ENCODE peak calls at places on chromosomes 5 and 9, in seven cellular contexts. Q, L, F, O, Y, D and J are unnamed samples.

GRCh38 chr5:57841671-57842375 is 359.2 kb upstream of the ACTBL2 start:
- DNase-seq in L (no peak), O (peak; percentile 99), D (peak; percentile 95), Q (peak; percentile 97), Y (peak; percentile 69), F (peak; percentile 13), J (no peak)

GRCh38 chr9:93612052-93612795 is 35.8 kb downstream of the PHF2 start:
- DNase-seq in L (no peak), D (no peak), Y (no peak), O (no peak), F (no peak), Q (no peak), J (no peak)

GRCh38 chr5:149860801-149861322 is 83.7 kb downstream of the PDE6A start:
- DNase-seq in Y (no peak), D (peak; percentile 37), F (no peak), L (no peak), O (peak; percentile 44), Q (peak; percentile 58), J (no peak)

GRCh38 chr5:135565691-135566421 is 12.9 kb downstream of the CXCL14 start:
- DNase-seq in O (peak; percentile 32), Q (peak; percentile 66), F (peak; percentile 81), L (peak; percentile 76), D (peak; percentile 45), Y (peak; percentile 19), J (peak; percentile 80)

GRCh38 chr5:160312139-160312959 is at the start of gene CCNJL:
- DNase-seq in L (peak; percentile 84), Y (no peak), Q (peak; percentile 19), D (peak; percentile 55), F (peak; percentile 89), O (peak; percentile 53), J (peak; percentile 79)

GRCh38 chr5:137734962-137735530 is 843 bp downstream of the KLHL3 start:
- DNase-seq in Y (no peak), D (peak; percentile 54), L (no peak), Q (peak; percentile 57), O (peak; percentile 58), F (peak; percentile 27), J (peak; percentile 16)

GRCh38 chr9:70113403-70114022 is 69.9 kb downstream of the MAMDC2 start:
- DNase-seq in Y (no peak), D (peak; percentile 74), Q (peak; percentile 84), F (peak; percentile 40), O (peak; percentile 68), L (peak; percentile 37), J (peak; percentile 32)

GRCh38 chr9:72753261-72753893 is 199.5 kb downstream of the ALDH1A1 start:
- DNase-seq in O (peak; percentile 30), F (no peak), D (peak; percentile 33), L (peak; percentile 1), Y (no peak), Q (peak; percentile 47), J (no peak)

GRCh38 chr5:172170251-172170701 is 17.7 kb downstream of the STK10 start:
- DNase-seq in D (no peak), O (no peak), Q (no peak), Y (no peak), F (no peak), L (no peak), J (no peak)

GRCh38 chr5:87410941-87411340 is 1.8 kb downstream of the CCNH start:
- DNase-seq in O (peak; percentile 96), Y (no peak), D (peak; percentile 75), L (no peak), F (no peak), Q (peak; percentile 86), J (no peak)

GRCh38 chr9:27247756-27248155 is 49.2 kb downstream of the EQTN start:
- DNase-seq in D (peak; percentile 47), F (peak; percentile 40), O (peak; percentile 61), Q (peak; percentile 68), L (peak; percentile 67), Y (peak; percentile 2), J (peak; percentile 28)

GRCh38 chr5:176810084-176810597 is at the start of gene UNC5A:
- DNase-seq in Q (peak; percentile 44), F (peak; percentile 92), O (peak; percentile 59), D (peak; percentile 44), L (peak; percentile 40), Y (no peak), J (peak; percentile 77)

GRCh38 chr5:110333384-110333783 is 393.1 kb downstream of the TMEM232 start:
- DNase-seq in O (no peak), Y (no peak), F (peak; percentile 8), L (peak; percentile 36), D (peak; percentile 39), Q (peak; percentile 31), J (no peak)

GRCh38 chr5:174187481-174187880 is 142.0 kb downstream of the NSG2 start:
- DNase-seq in D (no peak), Y (no peak), F (no peak), Q (no peak), O (no peak), L (no peak), J (no peak)

GRCh38 chr9:134624119-134624826 is 17.3 kb upstream of the COL5A1 start:
- DNase-seq in Q (no peak), L (no peak), O (no peak), Y (no peak), D (peak; percentile 22), F (no peak), J (no peak)

GRCh38 chr9:104074876-104075275 is 19.2 kb upstream of the SMC2 start:
- DNase-seq in F (no peak), Q (peak; percentile 84), L (no peak), O (peak; percentile 87), Y (no peak), D (peak; percentile 78), J (no peak)

GRCh38 chr5:173514666-173515065 is 101.8 kb downstream of the BOD1 start:
- DNase-seq in Q (peak; percentile 31), D (no peak), Y (no peak), O (peak; percentile 7), L (no peak), F (no peak), J (no peak)

GRCh38 chr9:86351897-86352296 is 2.3 kb downstream of the TUT7 start:
- DNase-seq in Y (no peak), O (no peak), D (no peak), F (no peak), L (no peak), Q (no peak), J (no peak)

GRCh38 chr5:139378941-139379361 is 4.1 kb downstream of the SLC23A1 start:
- DNase-seq in Q (no peak), O (no peak), F (no peak), D (no peak), L (no peak), Y (no peak), J (no peak)

DNA sequence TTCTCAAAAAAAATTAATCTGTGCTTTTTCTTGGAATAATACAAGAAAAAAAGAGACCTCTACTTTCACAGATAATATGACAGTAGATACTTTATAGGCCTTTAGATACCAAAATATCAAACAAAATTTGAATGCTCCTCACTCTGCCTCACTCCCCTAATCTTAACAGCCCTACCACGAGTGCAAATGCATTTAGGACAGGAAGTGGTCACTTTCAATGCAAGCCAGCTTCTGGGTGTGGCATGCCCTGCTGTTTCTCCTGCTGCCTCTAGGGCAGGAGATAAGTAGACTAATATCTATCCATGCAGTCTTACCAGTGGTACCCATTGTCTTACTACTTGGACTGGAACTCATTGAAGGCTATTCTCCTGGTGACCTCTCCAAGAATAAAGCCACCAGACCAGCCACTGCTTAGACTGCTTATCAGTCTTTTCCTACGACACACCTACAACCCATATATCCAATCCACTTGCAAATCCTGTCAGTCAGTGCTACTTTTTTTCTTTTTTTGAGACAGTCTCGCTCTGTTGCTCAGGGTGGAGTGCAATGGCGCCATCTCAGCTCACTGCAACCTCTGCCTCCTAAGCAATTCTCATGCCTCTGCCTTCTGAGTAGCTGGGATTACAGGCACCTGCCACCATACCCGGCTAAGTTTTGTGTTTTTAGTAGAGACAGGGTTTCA is 23.0 kb downstream of the FRRS1L start:
- DNase-seq in D (peak; percentile 14), O (peak; percentile 39), Y (no peak), L (peak; percentile 83), F (no peak), Q (peak; percentile 40), J (no peak)
- TF ChIP-seq CTCF in D (peak; percentile 47), O (peak; percentile 44), Y (peak; percentile 14), L (peak; percentile 65), F (peak; percentile 29), Q (peak; percentile 50), J (peak; percentile 52)

DNA sequence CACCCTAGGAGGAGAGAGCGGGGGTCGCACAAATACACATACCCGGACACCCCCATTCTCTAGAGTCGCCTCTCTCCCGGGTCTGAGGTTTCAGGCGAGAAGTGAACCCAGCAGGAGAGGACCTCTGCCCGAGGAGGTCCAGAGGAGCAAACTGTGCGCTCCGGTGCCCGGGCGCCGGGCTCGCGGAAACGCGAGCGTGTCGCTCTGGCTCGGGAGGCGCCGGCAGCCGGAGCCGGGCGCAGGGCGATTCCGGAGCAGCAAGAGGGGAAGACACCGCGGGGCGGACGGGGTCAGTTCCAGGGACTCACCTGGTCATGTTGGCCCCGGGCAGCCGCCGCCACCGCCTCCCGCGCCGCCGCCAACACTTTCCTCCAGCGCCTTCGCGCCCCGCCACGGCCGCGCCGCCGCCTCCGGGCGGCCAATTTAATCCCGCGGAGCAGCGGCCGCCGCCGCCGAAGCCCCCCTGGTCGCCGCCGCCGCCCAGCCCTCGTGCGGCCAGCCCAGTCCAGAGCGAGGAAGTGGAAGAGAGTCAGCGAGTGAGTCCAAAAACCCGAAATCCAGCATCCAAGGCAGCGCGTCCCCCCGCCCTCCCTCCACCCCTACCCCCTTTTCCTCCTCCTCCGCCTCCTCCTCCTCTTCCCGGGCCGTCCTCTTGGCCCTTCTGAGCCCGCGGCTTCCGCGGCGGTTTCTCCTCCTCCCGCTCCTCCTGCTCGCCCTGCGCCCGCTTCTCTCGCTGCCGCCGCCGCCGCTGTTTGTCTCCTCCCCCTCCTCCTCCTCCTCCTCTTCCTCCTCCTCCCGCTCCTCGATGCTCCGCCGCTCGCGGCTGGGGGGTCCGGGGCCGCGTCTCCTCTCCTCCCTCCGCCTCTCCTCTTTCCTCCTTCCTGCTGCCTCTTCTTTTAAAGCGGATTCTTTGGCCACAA is 1058.0 kb upstream of the DMAC1 start:
- DNase-seq in F (peak; percentile 79), Q (peak; percentile 34), L (no peak), D (peak; percentile 47), O (peak; percentile 52), Y (no peak), J (peak; percentile 67)
- TF ChIP-seq CTCF in F (no peak), Q (no peak), L (no peak), D (no peak), O (no peak), Y (no peak), J (peak; percentile 13)

GRCh38 chr9:132411091-132411508 is 1.1 kb downstream of the CFAP77 start:
- DNase-seq in O (peak; percentile 14), Y (no peak), Q (peak; percentile 46), D (peak; percentile 21), L (peak; percentile 42), F (peak; percentile 74), J (peak; percentile 52)
- TF ChIP-seq CTCF in O (peak; percentile 53), Y (peak; percentile 46), Q (peak; percentile 48), D (peak; percentile 56), L (peak; percentile 25), F (peak; percentile 82), J (peak; percentile 76)

DNA sequence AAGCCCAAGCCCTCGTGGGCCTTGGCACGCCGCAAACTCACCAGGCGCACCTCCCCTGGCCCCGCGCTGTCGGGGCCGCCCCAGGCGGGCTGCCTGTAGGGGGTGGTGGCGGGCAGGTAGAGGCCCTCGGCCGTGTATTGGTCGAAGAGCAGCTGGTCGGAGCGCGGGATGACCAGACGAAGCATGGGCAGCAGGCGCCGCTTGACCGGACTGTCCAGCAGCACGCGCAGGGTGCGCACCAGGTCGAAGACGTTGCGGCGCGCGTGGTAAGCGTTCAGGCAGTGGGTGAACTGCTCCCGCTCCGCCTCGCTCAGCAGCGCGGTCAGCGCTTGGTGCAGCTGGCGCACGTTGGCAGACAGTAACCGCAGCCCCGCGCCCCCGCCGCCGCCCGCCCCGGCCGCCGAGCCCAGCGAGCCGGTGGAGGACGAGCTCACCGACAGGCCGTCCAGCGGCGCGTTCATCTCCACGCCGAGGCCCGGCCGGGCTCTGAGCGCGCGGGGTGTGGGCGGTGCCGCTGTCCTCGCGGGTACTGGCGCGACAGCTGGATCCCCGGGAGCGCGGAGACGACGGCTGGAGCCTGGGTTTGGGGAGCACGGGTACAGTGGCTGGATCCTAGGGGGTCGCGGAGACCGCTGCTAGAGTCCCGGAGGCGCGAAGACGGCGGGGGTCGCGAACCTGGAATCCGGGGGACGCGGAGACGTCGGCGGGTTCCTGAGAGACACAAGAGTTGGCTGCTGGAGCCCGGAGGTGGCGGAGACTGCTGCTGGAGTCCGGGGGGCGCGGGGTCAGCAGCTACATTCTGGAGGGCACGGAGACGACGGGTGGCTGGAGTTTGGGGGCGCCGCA is 709 bp downstream of the WHRN start:
- DNase-seq in D (peak; percentile 29), Y (no peak), F (peak; percentile 70), L (no peak), O (peak; percentile 62), Q (no peak), J (peak; percentile 42)
- TF ChIP-seq CTCF in D (peak; percentile 49), Y (peak; percentile 43), F (peak; percentile 42), L (no peak), O (peak; percentile 34), Q (peak; percentile 18), J (peak; percentile 56)